ENCODE peak calls at places on chromosomes 3 and 15, in five cellular contexts. One of them, this sample, is unnamed. For H3K36me3, the result is how much of the 10 kb centered on the place peaks cover.

GRCh38 chr3:61853912-61854311 is 292.5 kb downstream of the PTPRG start:
- DNase-seq in stomach: no peak
- DNase-seq in psoas muscle: no peak
- DNase-seq in mesendoderm: no peak
- DNase-seq in brain microvascular endothelial cell: no peak
- DNase-seq in this sample: no peak

GRCh38 chr15:58523634-58524033 is 91.8 kb downstream of the LIPC start:
- DNase-seq in stomach: no peak
- DNase-seq in psoas muscle: no peak
- DNase-seq in mesendoderm: no peak
- DNase-seq in brain microvascular endothelial cell: no peak
- DNase-seq in this sample: no peak

GRCh38 chr3:174116421-174116820 is 718.9 kb downstream of the NLGN1 start:
- DNase-seq in stomach: no peak
- DNase-seq in brain microvascular endothelial cell: peak
- DNase-seq in mesendoderm: no peak
- DNase-seq in psoas muscle: no peak
- DNase-seq in this sample: no peak

GRCh38 chr3:184368116-184368803 is 6.8 kb downstream of the POLR2H start:
- DNase-seq in mesendoderm: no peak
- DNase-seq in brain microvascular endothelial cell: no peak
- DNase-seq in stomach: no peak
- DNase-seq in psoas muscle: no peak
- DNase-seq in this sample: no peak

GRCh38 chr3:157160652-157161480 is 919 bp upstream of the CCNL1 start:
- DNase-seq in mesendoderm: peak
- DNase-seq in brain microvascular endothelial cell: peak
- DNase-seq in stomach: peak
- DNase-seq in psoas muscle: peak
- DNase-seq in this sample: peak

GRCh38 chr3:21562225-21562624 is 188.8 kb downstream of the ZNF385D start:
- DNase-seq in brain microvascular endothelial cell: no peak
- DNase-seq in stomach: no peak
- DNase-seq in mesendoderm: no peak
- DNase-seq in psoas muscle: no peak
- DNase-seq in this sample: no peak

GRCh38 chr3:184361932-184362667 is 590 bp downstream of the POLR2H start:
- DNase-seq in stomach: peak
- DNase-seq in psoas muscle: peak
- DNase-seq in brain microvascular endothelial cell: peak
- DNase-seq in mesendoderm: peak
- DNase-seq in this sample: peak

GRCh38 chr3:188306435-188306980 is 152.6 kb downstream of the LPP start:
- DNase-seq in psoas muscle: no peak
- DNase-seq in brain microvascular endothelial cell: no peak
- DNase-seq in stomach: no peak
- DNase-seq in mesendoderm: no peak
- DNase-seq in this sample: no peak

GRCh38 chr15:45199136-45199810 is 11.5 kb upstream of the SHF start:
- DNase-seq in mesendoderm: peak
- DNase-seq in stomach: no peak
- DNase-seq in psoas muscle: no peak
- DNase-seq in brain microvascular endothelial cell: no peak
- DNase-seq in this sample: peak

GRCh38 chr3:94069242-94069813 is 6.5 kb downstream of the NSUN3 start:
- DNase-seq in mesendoderm: no peak
- DNase-seq in brain microvascular endothelial cell: no peak
- DNase-seq in stomach: no peak
- DNase-seq in psoas muscle: no peak
- DNase-seq in this sample: no peak

GRCh38 chr3:160825311-160825800 is 69.3 kb downstream of the PPM1L start:
- DNase-seq in mesendoderm: peak
- DNase-seq in psoas muscle: no peak
- DNase-seq in brain microvascular endothelial cell: no peak
- DNase-seq in stomach: no peak
- DNase-seq in this sample: no peak

GRCh38 chr3:197151562-197151961 is 121.9 kb upstream of the MELTF start:
- DNase-seq in mesendoderm: no peak
- DNase-seq in stomach: peak
- DNase-seq in brain microvascular endothelial cell: peak
- DNase-seq in psoas muscle: no peak
- DNase-seq in this sample: no peak

GRCh38 chr15:96340611-96341464 is 10.3 kb downstream of the NR2F2 start:
- DNase-seq in stomach: no peak
- DNase-seq in psoas muscle: no peak
- DNase-seq in brain microvascular endothelial cell: peak
- DNase-seq in mesendoderm: peak
- DNase-seq in this sample: peak

GRCh38 chr3:100650651-100651611 is 41.5 kb downstream of the ADGRG7 start:
- DNase-seq in mesendoderm: no peak
- DNase-seq in stomach: no peak
- DNase-seq in psoas muscle: no peak
- DNase-seq in brain microvascular endothelial cell: peak
- DNase-seq in this sample: no peak

GRCh38 chr3:121362035-121362734 is 183.6 kb downstream of the POLQ start:
- DNase-seq in brain microvascular endothelial cell: no peak
- DNase-seq in stomach: no peak
- DNase-seq in mesendoderm: no peak
- DNase-seq in psoas muscle: no peak
- DNase-seq in this sample: no peak

GRCh38 chr15:96345560-96346389 is 15.3 kb downstream of the NR2F2 start:
- DNase-seq in mesendoderm: peak
- DNase-seq in stomach: peak
- DNase-seq in brain microvascular endothelial cell: peak
- DNase-seq in psoas muscle: peak
- DNase-seq in this sample: no peak

GRCh38 chr3:17753271-17753992 is 11.0 kb upstream of the TBC1D5 start:
- DNase-seq in psoas muscle: no peak
- DNase-seq in stomach: no peak
- DNase-seq in brain microvascular endothelial cell: no peak
- DNase-seq in mesendoderm: no peak
- DNase-seq in this sample: no peak

GRCh38 chr3:14876942-14877341 is 58.2 kb downstream of the FGD5 start:
- DNase-seq in brain microvascular endothelial cell: peak
- DNase-seq in stomach: peak
- DNase-seq in mesendoderm: no peak
- DNase-seq in psoas muscle: peak
- DNase-seq in this sample: peak

GRCh38 chr15:45732544-45733130 is 97.8 kb downstream of the SQOR start:
- DNase-seq in psoas muscle: no peak
- DNase-seq in stomach: peak
- DNase-seq in brain microvascular endothelial cell: no peak
- DNase-seq in mesendoderm: no peak
- DNase-seq in this sample: peak

GRCh38 chr3:47617061-47618010 is 38.7 kb upstream of the CSPG5 start:
- DNase-seq in mesendoderm: no peak
- DNase-seq in stomach: no peak
- DNase-seq in psoas muscle: no peak
- DNase-seq in brain microvascular endothelial cell: no peak
- DNase-seq in this sample: no peak

GRCh38 chr3:52781741-52782140 is 4.3 kb downstream of the ITIH1 start:
- DNase-seq in psoas muscle: no peak
- DNase-seq in mesendoderm: no peak
- DNase-seq in brain microvascular endothelial cell: no peak
- DNase-seq in stomach: no peak
- DNase-seq in this sample: no peak

GRCh38 chr15:40847225-40847961 is 3.5 kb downstream of the SPINT1 start:
- DNase-seq in mesendoderm: peak
- DNase-seq in stomach: peak
- DNase-seq in brain microvascular endothelial cell: peak
- DNase-seq in psoas muscle: peak
- DNase-seq in this sample: peak

GRCh38 chr15:39591141-39591895 is 10.4 kb downstream of the THBS1 start:
- DNase-seq in mesendoderm: no peak
- DNase-seq in stomach: no peak
- DNase-seq in psoas muscle: no peak
- DNase-seq in brain microvascular endothelial cell: no peak
- DNase-seq in this sample: no peak
- H3K36me3 ChIP-seq in mesendoderm: under half
- H3K36me3 ChIP-seq in stomach: half or more
- H3K36me3 ChIP-seq in psoas muscle: under half
- H3K36me3 ChIP-seq in brain microvascular endothelial cell: half or more
- H3K36me3 ChIP-seq in this sample: under half

GRCh38 chr15:51284871-51285270 is 53.5 kb downstream of the CYP19A1 start:
- DNase-seq in stomach: no peak
- DNase-seq in psoas muscle: no peak
- DNase-seq in brain microvascular endothelial cell: no peak
- DNase-seq in mesendoderm: no peak
- DNase-seq in this sample: no peak

GRCh38 chr15:51280838-51281237 is 57.6 kb downstream of the CYP19A1 start:
- DNase-seq in mesendoderm: no peak
- DNase-seq in stomach: no peak
- DNase-seq in psoas muscle: no peak
- DNase-seq in brain microvascular endothelial cell: no peak
- DNase-seq in this sample: no peak

GRCh38 chr15:51281368-51281967 is 56.9 kb downstream of the CYP19A1 start:
- DNase-seq in brain microvascular endothelial cell: peak
- DNase-seq in stomach: peak
- DNase-seq in psoas muscle: peak
- DNase-seq in mesendoderm: peak
- DNase-seq in this sample: peak

GRCh38 chr15:51286816-51287215 is 51.6 kb downstream of the CYP19A1 start:
- DNase-seq in brain microvascular endothelial cell: no peak
- DNase-seq in mesendoderm: peak
- DNase-seq in psoas muscle: no peak
- DNase-seq in stomach: no peak
- DNase-seq in this sample: peak

DNA sequence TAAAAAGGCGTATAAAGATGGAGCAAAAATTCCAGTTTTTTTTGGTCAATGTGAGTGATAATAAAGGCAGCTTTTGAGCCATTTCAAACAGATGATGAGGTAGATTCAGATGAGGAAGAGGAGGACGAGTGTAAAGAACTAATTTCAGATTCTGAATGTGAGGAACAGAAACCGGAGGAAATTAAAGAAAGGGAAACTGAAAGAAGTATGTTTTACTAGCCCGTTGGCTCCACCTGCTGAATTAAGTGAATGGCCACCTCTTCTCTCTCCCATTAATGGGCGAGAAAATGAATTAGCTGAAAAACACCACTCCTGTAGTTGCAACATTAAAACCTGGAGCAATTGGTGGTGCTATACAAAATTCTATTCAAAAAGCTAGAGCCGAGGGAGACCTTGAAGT is 55.4 kb downstream of the CYP19A1 start:
- DNase-seq in mesendoderm: no peak
- DNase-seq in stomach: no peak
- DNase-seq in psoas muscle: no peak
- DNase-seq in brain microvascular endothelial cell: no peak
- DNase-seq in this sample: no peak
- H3K4me3 ChIP-seq in mesendoderm: no peak
- H3K4me3 ChIP-seq in stomach: no peak
- H3K4me3 ChIP-seq in psoas muscle: no peak
- H3K4me3 ChIP-seq in brain microvascular endothelial cell: no peak
- H3K4me3 ChIP-seq in this sample: no peak

GRCh38 chr3:177071496-177072156 is 125.7 kb downstream of the TBL1XR1 start:
- DNase-seq in psoas muscle: no peak
- DNase-seq in mesendoderm: no peak
- DNase-seq in stomach: no peak
- DNase-seq in brain microvascular endothelial cell: no peak
- DNase-seq in this sample: no peak
- H3K36me3 ChIP-seq in psoas muscle: under half
- H3K36me3 ChIP-seq in mesendoderm: under half
- H3K36me3 ChIP-seq in stomach: under half
- H3K36me3 ChIP-seq in brain microvascular endothelial cell: under half
- H3K36me3 ChIP-seq in this sample: under half

GRCh38 chr3:42880601-42881451 is 5.1 kb upstream of the CYP8B1 start:
- DNase-seq in brain microvascular endothelial cell: peak
- DNase-seq in stomach: peak
- DNase-seq in mesendoderm: peak
- DNase-seq in psoas muscle: peak
- DNase-seq in this sample: peak

GRCh38 chr3:42876940-42877720 is 1.5 kb upstream of the CYP8B1 start:
- DNase-seq in stomach: no peak
- DNase-seq in psoas muscle: no peak
- DNase-seq in mesendoderm: no peak
- DNase-seq in brain microvascular endothelial cell: no peak
- DNase-seq in this sample: no peak

GRCh38 chr3:42884324-42884723 is 8.6 kb upstream of the CYP8B1 start:
- DNase-seq in mesendoderm: peak
- DNase-seq in psoas muscle: no peak
- DNase-seq in brain microvascular endothelial cell: no peak
- DNase-seq in stomach: no peak
- DNase-seq in this sample: no peak

GRCh38 chr3:42876401-42876800 is 722 bp upstream of the CYP8B1 start:
- DNase-seq in stomach: no peak
- DNase-seq in psoas muscle: no peak
- DNase-seq in mesendoderm: no peak
- DNase-seq in brain microvascular endothelial cell: no peak
- DNase-seq in this sample: no peak

DNA sequence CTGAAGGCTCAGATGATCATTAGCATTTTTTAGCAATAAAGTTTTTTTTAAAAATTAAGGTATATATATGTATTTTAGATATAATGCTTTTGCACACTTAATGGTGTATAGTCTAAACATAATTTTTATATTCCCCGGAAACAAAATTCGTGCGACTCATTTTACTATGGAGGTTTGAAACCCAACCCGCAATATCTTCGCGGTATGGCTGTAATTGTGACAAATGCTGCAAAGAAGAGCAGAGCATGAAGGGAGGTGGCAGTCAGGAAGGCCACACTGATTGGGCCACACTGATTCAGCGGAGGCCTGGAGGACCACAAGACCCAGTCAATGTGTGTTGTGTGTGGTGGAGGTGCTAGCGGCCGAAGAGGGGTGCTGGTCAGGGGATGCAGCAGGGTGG is 4.5 kb upstream of the CYP8B1 start:
- DNase-seq in stomach: no peak
- DNase-seq in mesendoderm: no peak
- DNase-seq in psoas muscle: no peak
- DNase-seq in brain microvascular endothelial cell: no peak
- DNase-seq in this sample: no peak
- H3K4me3 ChIP-seq in stomach: peak
- H3K4me3 ChIP-seq in mesendoderm: no peak
- H3K4me3 ChIP-seq in psoas muscle: peak
- H3K4me3 ChIP-seq in brain microvascular endothelial cell: peak
- H3K4me3 ChIP-seq in this sample: no peak

This sample was measured in mucosa of descending colon.